ENCODE peak calls at places on chromosomes 13 and 19, in five cellular contexts. F is CD4-positive, alpha-beta memory T cell; H is IMR-90; T is NT2/D1; B is A673. G is an unnamed sample.

GRCh38 chr13:111482806-111483620 is 162.6 kb downstream of the TEX29 start:
- DNase-seq in F (no peak), H (no peak), T (no peak), B (no peak), G (no peak)

GRCh38 chr19:41995959-41996797 is 2.1 kb upstream of the ATP1A3 start:
- DNase-seq in F (no peak), H (no peak), T (no peak), B (peak; percentile 58), G (peak; percentile 34)

GRCh38 chr13:59345316-59345715 is 818.4 kb downstream of the DIAPH3 start:
- DNase-seq in F (no peak), H (no peak), T (no peak), B (peak; percentile 43), G (no peak)

GRCh38 chr19:5131031-5131865 is 162.3 kb downstream of the KDM4B start:
- DNase-seq in F (no peak), H (no peak), T (no peak), B (no peak), G (peak; percentile 89)

GRCh38 chr13:40064723-40065122 is 409.3 kb downstream of the COG6 start:
- DNase-seq in F (no peak), H (peak; percentile 1), T (no peak), B (peak; percentile 97), G (no peak)

GRCh38 chr19:30338878-30339623 is 33.1 kb upstream of the ZNF536 start:
- DNase-seq in F (no peak), H (no peak), T (no peak), B (no peak), G (no peak)

GRCh38 chr13:28609936-28610335 is 49.0 kb upstream of the POMP start:
- DNase-seq in F (no peak), H (peak; percentile 87), T (no peak), B (no peak), G (no peak)

GRCh38 chr19:50794074-50794777 is 4.0 kb downstream of the ACP4 start:
- DNase-seq in F (no peak), H (no peak), T (no peak), B (peak; percentile 64), G (peak; percentile 79)

GRCh38 chr19:14517840-14518505 is at the start of gene DNAJB1:
- DNase-seq in F (no peak), H (peak; percentile 64), T (no peak), B (peak; percentile 71), G (peak; percentile 86)

GRCh38 chr19:49689133-49690072 is at the start of gene ADM5:
- DNase-seq in F (no peak), H (no peak), T (no peak), B (peak; percentile 52), G (peak; percentile 50)

GRCh38 chr13:74210693-74211393 is 76.6 kb upstream of the KLF12 start:
- DNase-seq in F (no peak), H (peak; percentile 98), T (no peak), B (peak; percentile 53), G (no peak)

GRCh38 chr19:18985257-18985656 is 44.2 kb upstream of the HOMER3 start:
- DNase-seq in F (no peak), H (no peak), T (no peak), B (peak; percentile 87), G (no peak)

GRCh38 chr19:35719402-35720162 is 1.8 kb downstream of the KMT2B start:
- DNase-seq in F (no peak), H (no peak), T (no peak), B (no peak), G (no peak)

GRCh38 chr13:80923907-80924306 is 583.0 kb upstream of the SPRY2 start:
- DNase-seq in F (no peak), H (no peak), T (no peak), B (peak; percentile 15), G (no peak)

GRCh38 chr13:106318941-106319411 is 216.5 kb downstream of the EFNB2 start:
- DNase-seq in F (no peak), H (peak; percentile 96), T (no peak), B (no peak), G (no peak)

GRCh38 chr13:39410089-39410901 is 192.7 kb downstream of the LHFPL6 start:
- DNase-seq in F (no peak), H (peak; percentile 60), T (no peak), B (peak; percentile 87), G (no peak)

GRCh38 chr19:29504454-29504853 is 21.3 kb upstream of the VSTM2B start:
- DNase-seq in F (no peak), H (no peak), T (no peak), B (no peak), G (no peak)

GRCh38 chr13:96041326-96042092 is 11.7 kb downstream of the UGGT2 start:
- DNase-seq in F (no peak), H (no peak), T (peak; percentile 69), B (no peak), G (no peak)

GRCh38 chr19:4908781-4909171 is 525 bp upstream of the UHRF1 start:
- DNase-seq in F (no peak), H (no peak), T (no peak), B (no peak), G (no peak)

GRCh38 chr13:33347866-33348265 is 62.3 kb upstream of the STARD13 start:
- DNase-seq in F (no peak), H (no peak), T (no peak), B (no peak), G (no peak)

GRCh38 chr13:97258801-97259200 is 36.7 kb downstream of the MBNL2 start:
- DNase-seq in F (no peak), H (peak; percentile 64), T (no peak), B (no peak), G (no peak)

GRCh38 chr19:44566984-44567383 is 37.5 kb upstream of the CEACAM20 start:
- DNase-seq in F (no peak), H (no peak), T (no peak), B (no peak), G (no peak)

GRCh38 chr13:70932511-70932910 is 824.3 kb upstream of the KLHL1 start:
- DNase-seq in F (no peak), H (no peak), T (no peak), B (no peak), G (no peak)

GRCh38 chr19:45467115-45467455 is 711 bp upstream of the FOSB start:
- DNase-seq in F (no peak), H (no peak), T (no peak), B (no peak), G (no peak)

GRCh38 chr19:38726761-38727301 is 17.4 kb downstream of the CAPN12 start:
- DNase-seq in F (no peak), H (no peak), T (no peak), B (no peak), G (no peak)

GRCh38 chr19:33797821-33798633 is 1.4 kb downstream of the KCTD15 start:
- DNase-seq in F (peak; percentile 30), H (peak; percentile 33), T (no peak), B (peak; percentile 34), G (no peak)

GRCh38 chr19:1324792-1325567 is 39.3 kb downstream of the EFNA2 start:
- DNase-seq in F (no peak), H (peak; percentile 61), T (peak; percentile 86), B (peak; percentile 76), G (no peak)

GRCh38 chr19:48837081-48837524 is 812 bp upstream of the HSD17B14 start:
- DNase-seq in F (peak; percentile 75), H (peak; percentile 78), T (peak; percentile 78), B (peak; percentile 95), G (peak; percentile 91)

GRCh38 chr13:100666124-100666523 is 8.5 kb downstream of the TMTC4 start:
- DNase-seq in F (no peak), H (no peak), T (no peak), B (peak; percentile 80), G (no peak)

GRCh38 chr19:43651758-43652545 is 12.3 kb upstream of the CADM4 start:
- DNase-seq in F (no peak), H (peak; percentile 65), T (no peak), B (peak; percentile 76), G (peak; percentile 79)

DNA sequence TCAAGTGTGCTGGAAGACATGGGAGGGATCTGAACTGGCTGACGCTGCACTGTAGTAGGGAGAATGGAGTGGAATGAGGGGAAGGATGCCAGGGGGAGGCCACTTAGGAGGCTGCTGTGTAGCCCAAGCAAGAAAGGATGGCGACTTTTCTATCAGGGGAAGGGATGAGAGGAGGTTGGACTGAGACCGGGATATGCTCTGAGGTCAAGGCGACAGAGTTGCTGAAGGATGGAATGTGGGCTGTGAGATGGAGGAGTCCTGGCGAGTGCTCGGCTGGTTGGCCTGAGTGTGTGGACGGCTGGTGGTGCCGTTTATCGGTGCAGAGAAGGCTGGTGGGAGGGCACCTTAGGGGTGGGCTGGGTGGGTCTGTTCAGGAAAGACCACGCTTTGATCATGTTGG is 45.7 kb downstream of the IRS2 start:
- DNase-seq in F (no peak), H (no peak), T (no peak), B (no peak), G (no peak)
- H3K4me3 ChIP-seq in F (no peak overlapping the region), H (no peak overlapping the region), T (no peak overlapping the region), B (no peak overlapping the region), G (no peak overlapping the region)

DNA sequence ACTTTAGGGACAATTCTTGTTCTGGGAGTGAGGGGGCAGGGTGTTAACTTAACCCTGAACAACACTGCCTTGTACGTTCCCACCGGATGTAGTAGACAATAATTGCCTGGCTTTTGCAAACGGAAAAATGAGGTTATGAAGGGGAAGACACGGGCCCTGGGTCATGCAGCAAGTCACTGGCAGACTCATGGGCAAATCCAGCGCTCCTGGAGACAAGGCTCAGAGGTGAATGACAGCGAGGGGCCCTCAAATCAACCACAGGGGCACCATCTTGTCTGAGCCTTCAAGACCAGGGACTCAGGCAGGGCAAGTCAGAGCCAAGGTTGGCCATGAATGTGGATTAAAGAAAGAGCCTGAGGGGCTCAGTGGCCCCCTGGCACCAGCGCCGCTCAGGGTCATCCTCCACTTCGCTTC is 2.8 kb downstream of the RASA3 start:
- DNase-seq in F (no peak), H (no peak), T (no peak), B (no peak), G (peak; percentile 60)
- H3K4me3 ChIP-seq in F (peak overlapping the region; percentile 93), H (no peak overlapping the region), T (no peak overlapping the region), B (no peak overlapping the region), G (peak overlapping the region; percentile 75)

DNA sequence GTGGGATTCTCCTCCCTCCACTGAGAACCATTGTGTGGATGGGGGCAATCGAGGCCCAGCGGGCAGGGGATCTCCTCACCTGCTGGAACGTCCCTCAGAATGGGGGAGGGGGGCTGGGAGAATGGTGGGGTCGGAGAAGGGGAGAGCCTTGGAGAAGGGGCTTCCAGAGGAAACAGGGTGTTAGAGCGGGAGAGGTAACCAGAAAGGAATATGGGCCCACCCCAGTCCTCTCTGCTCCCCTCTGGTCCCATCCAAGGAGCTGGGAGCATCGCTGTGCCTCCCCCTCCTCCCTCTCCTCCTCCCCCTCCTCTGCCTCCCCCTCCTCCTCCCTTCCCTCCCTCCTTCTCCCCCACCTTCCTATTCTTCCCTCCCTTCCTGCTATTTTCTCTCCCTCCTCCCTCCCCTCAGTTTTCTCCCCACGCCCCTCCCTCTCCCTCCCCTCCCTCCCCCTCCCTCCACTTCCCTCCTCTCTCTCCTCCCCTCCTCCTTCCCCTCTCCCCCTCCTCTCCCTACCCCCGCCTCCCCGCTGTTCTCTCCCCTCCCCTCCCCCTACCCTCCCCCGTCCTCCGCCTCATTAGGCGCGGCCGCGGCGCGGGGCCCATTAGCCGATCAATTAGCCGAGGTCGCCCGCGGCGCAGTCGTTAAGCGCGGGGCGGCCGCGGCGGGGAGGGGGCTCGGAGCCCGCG is 15.5 kb downstream of the TLE5 start:
- DNase-seq in F (no peak), H (no peak), T (no peak), B (peak; percentile 72), G (no peak)
- H3K4me3 ChIP-seq in F (no peak overlapping the region), H (no peak overlapping the region), T (peak overlapping the region; percentile 18), B (peak overlapping the region; percentile 47), G (no peak overlapping the region)

DNA sequence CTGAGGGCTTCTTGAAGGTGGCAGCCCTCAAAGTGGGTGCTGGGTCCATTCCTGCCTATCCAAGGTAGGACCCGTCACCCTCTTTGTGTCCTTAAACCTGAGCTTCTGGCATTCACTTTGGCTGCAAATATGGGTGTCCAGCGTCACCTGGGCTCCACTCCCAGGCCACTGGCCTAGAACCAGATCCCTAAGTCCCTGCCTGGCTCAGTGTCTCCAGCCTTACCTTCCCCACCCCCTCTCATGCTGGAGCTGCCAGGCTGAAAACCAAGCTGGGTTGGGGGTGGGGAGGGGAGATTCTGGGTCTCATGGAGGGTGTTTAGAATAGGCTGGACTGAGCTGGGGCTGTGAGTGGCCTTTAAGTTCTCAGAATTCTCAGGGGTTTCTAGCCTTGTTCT is 12.4 kb downstream of the PDE4A start:
- DNase-seq in F (no peak), H (no peak), T (no peak), B (no peak), G (no peak)
- H3K4me3 ChIP-seq in F (no peak overlapping the region), H (no peak overlapping the region), T (peak overlapping the region; percentile 34), B (peak overlapping the region; percentile 41), G (peak overlapping the region; percentile 68)

G was measured in GM12865.